ENCODE peak calls at places on chromosome 20, in five cellular contexts. L is cardiac muscle cell, B is HFF-Myc, N is HCEC 1CT, I is EL. G is an unnamed sample.

GRCh38 chr20:43003318-43003928 is 186.3 kb downstream of the PTPRT start:
- DNase-seq in L (no peak), B (no peak), N (no peak), I (no peak), G (no peak)

GRCh38 chr20:10093087-10093591 is 58.4 kb downstream of the ANKEF1 start:
- DNase-seq in L (peak; percentile 38), I (peak; percentile 88), B (peak; percentile 47), N (peak; percentile 65), G (peak; percentile 10)

GRCh38 chr20:23666189-23666588 is 22.6 kb downstream of the CST4 start:
- DNase-seq in I (peak; percentile 14), L (peak; percentile 45), B (no peak), N (peak; percentile 30), G (no peak)

GRCh38 chr20:2866236-2866635 is 7.0 kb upstream of the PTPRA start:
- DNase-seq in B (no peak), I (no peak), L (no peak), N (no peak), G (no peak)

GRCh38 chr20:6855074-6855473 is 87.6 kb downstream of the BMP2 start:
- DNase-seq in N (no peak), I (no peak), B (no peak), L (no peak), G (no peak)

GRCh38 chr20:24479595-24479994 is 10.2 kb downstream of the SYNDIG1 start:
- DNase-seq in B (no peak), N (no peak), L (no peak), I (no peak), G (no peak)

GRCh38 chr20:50562262-50562701 is 52.1 kb downstream of the PTPN1 start:
- DNase-seq in L (no peak), N (no peak), I (no peak), B (no peak), G (no peak)

GRCh38 chr20:8930691-8931090 is 138.2 kb upstream of the PLCB4 start:
- DNase-seq in B (no peak), N (no peak), I (peak; percentile 44), L (no peak), G (no peak)

GRCh38 chr20:21352703-21353102 is 44.6 kb downstream of the NKX2-4 start:
- DNase-seq in I (peak; percentile 53), L (peak; percentile 74), N (peak; percentile 64), B (peak; percentile 2), G (peak; percentile 32)

GRCh38 chr20:38680492-38681118 is 43.7 kb upstream of the SLC32A1 start:
- DNase-seq in N (no peak), L (peak; percentile 48), B (no peak), I (peak; percentile 28), G (no peak)

GRCh38 chr20:33681288-33681687 is 4.9 kb downstream of the E2F1 start:
- DNase-seq in B (no peak), N (no peak), L (no peak), I (no peak), G (no peak)

GRCh38 chr20:3486850-3487249 is 16.0 kb downstream of the ATRN start:
- DNase-seq in I (no peak), L (no peak), B (no peak), N (no peak), G (no peak)

GRCh38 chr20:5557123-5557522 is 193.1 kb upstream of the SHLD1 start:
- DNase-seq in I (peak; percentile 39), B (no peak), L (peak; percentile 54), N (peak; percentile 36), G (no peak)

GRCh38 chr20:62413025-62413580 is 6.0 kb upstream of the CABLES2 start:
- DNase-seq in I (no peak), N (no peak), L (no peak), B (no peak), G (no peak)

GRCh38 chr20:44956410-44956809 is 3.8 kb downstream of the TOMM34 start:
- DNase-seq in B (no peak), I (no peak), N (no peak), L (no peak), G (no peak)

GRCh38 chr20:8542115-8542486 is 410.0 kb downstream of the PLCB1 start:
- DNase-seq in B (no peak), L (no peak), I (no peak), N (no peak), G (no peak)

GRCh38 chr20:13995086-13995665 is at the start of gene MACROD2:
- DNase-seq in L (peak; percentile 69), B (peak; percentile 40), N (no peak), I (peak; percentile 92), G (no peak)

GRCh38 chr20:10709916-10710315 is 36.1 kb upstream of the JAG1 start:
- DNase-seq in N (no peak), L (no peak), I (no peak), B (no peak), G (no peak)

GRCh38 chr20:38645980-38646858 is 44.6 kb downstream of the ARHGAP40 start:
- DNase-seq in N (peak; percentile 58), B (peak; percentile 19), L (peak; percentile 73), I (peak; percentile 71), G (peak; percentile 16)

G was measured in AG04450.